ENCODE peak calls at places on chromosomes 3 and 15, in seven cellular contexts. U is body of pancreas, A is vagina, M is transverse colon, H is heart left ventricle, V is lower leg skin, J is ovary. S is an unnamed sample.
A peak's percentile ranks its signal among the peaks of the same experiment; 100 is the strongest.

GRCh38 chr15:40664909-40665308 is 30.1 kb upstream of the RAD51 start:
- DNase-seq in J (no peak), A (no peak), H (no peak), M (no peak), V (no peak), U (no peak), S (no peak)

GRCh38 chr3:40086890-40087884 is 222.3 kb upstream of the EIF1B start:
- DNase-seq in J (no peak), U (peak; percentile 60), A (no peak), H (no peak), M (peak; percentile 29), V (no peak), S (no peak)

GRCh38 chr3:99409961-99410360 is 228.4 kb upstream of the COL8A1 start:
- DNase-seq in J (no peak), H (no peak), M (no peak), V (no peak), U (no peak), A (no peak), S (no peak)

GRCh38 chr3:35931867-35932266 is 292.5 kb downstream of the ARPP21 start:
- DNase-seq in M (no peak), V (no peak), A (no peak), H (no peak), U (no peak), J (no peak), S (no peak)

GRCh38 chr15:31005660-31006059 is 14.2 kb upstream of the MTMR10 start:
- DNase-seq in V (no peak), J (no peak), H (no peak), A (no peak), M (no peak), U (no peak), S (no peak)

GRCh38 chr3:189712906-189713483 is 81.8 kb downstream of the TP63 start:
- DNase-seq in V (no peak), J (no peak), H (no peak), M (no peak), A (no peak), U (no peak), S (no peak)

GRCh38 chr3:96331341-96331740 is 483.1 kb upstream of the EPHA6 start:
- DNase-seq in M (no peak), J (no peak), A (no peak), H (no peak), U (no peak), V (no peak), S (no peak)

GRCh38 chr3:191330309-191330712 is at the start of gene UTS2B:
- DNase-seq in J (no peak), M (no peak), A (no peak), H (no peak), V (no peak), U (peak; percentile 8), S (no peak)

GRCh38 chr15:25613113-25613512 is 174.3 kb upstream of the UBE3A start:
- DNase-seq in A (no peak), V (no peak), U (no peak), J (no peak), M (no peak), H (no peak), S (no peak)

GRCh38 chr3:127639173-127640030 is 10.4 kb downstream of the PODXL2 start:
- DNase-seq in J (no peak), A (no peak), M (no peak), V (peak; percentile 74), H (no peak), U (no peak), S (no peak)

GRCh38 chr3:78823859-78824258 is 943.9 kb downstream of the ROBO1 start:
- DNase-seq in M (no peak), V (no peak), U (no peak), H (no peak), A (no peak), J (no peak), S (no peak)

GRCh38 chr15:50225057-50225456 is 40.5 kb downstream of the HDC start:
- DNase-seq in A (no peak), U (no peak), H (no peak), J (no peak), V (no peak), M (no peak), S (no peak)
- TF ChIP-seq POLR2A in A (no peak), U (no peak), H (no peak), J (no peak), V (no peak), M (no peak), S (no peak)

GRCh38 chr15:89813381-89814111 is 1.1 kb downstream of the ANPEP start:
- DNase-seq in V (no peak), A (no peak), H (no peak), U (no peak), M (no peak), J (no peak), S (no peak)

GRCh38 chr15:89812847-89813320 is 1.8 kb downstream of the ANPEP start:
- DNase-seq in J (no peak), U (no peak), V (no peak), A (no peak), H (no peak), M (no peak), S (no peak)

GRCh38 chr15:89814112-89814742 is 425 bp downstream of the ANPEP start:
- DNase-seq in H (no peak), U (no peak), J (no peak), A (no peak), V (no peak), M (no peak), S (peak; percentile 48)

GRCh38 chr15:89810837-89811236 is 3.8 kb downstream of the ANPEP start:
- DNase-seq in A (no peak), V (no peak), U (no peak), H (no peak), M (no peak), J (no peak), S (no peak)

DNA sequence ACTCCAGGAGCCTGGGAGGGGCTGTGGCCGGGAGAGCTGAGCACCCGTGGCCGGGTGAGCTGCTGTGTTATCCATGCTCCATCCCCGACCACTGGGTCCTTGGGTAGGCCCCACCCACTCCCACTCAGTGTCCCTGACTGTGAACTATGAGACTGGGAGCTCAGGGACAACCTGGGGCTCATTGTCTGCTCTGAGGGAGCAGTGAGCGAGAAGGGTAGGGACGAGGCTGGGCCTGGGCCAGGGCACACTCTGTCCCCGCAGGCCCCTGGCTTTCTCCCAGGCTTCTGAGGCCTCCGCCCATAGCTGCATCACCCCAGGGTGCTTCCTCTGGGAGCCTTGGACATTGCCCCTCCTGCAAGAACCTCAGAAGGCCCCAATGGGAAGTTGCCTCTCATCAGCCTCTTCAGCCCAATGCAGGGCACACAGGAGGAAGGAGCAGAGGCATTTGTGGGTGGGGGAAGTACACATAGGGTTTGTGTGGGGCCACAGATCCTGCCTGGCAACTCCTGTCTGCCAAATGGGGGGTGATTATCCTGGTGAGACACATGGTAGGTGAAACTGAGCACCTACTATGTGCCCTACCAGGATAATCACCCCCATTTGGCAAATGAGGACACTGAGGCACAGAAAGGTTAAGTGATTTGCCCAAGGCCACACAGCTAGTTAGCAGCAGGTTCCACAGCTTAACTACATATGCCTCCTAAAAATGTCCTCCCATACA is 2.4 kb downstream of the ANPEP start:
- DNase-seq in A (no peak), M (peak; percentile 88), V (peak; percentile 95), J (no peak), U (peak; percentile 85), H (peak; percentile 55), S (no peak)
- TF ChIP-seq POLR2A in A (no peak), M (peak; percentile 43), V (no peak), J (no peak), U (no peak), H (no peak), S (no peak)

GRCh38 chr15:79969175-79969574 is 1.8 kb downstream of the BCL2A1 start:
- DNase-seq in U (no peak), J (no peak), M (no peak), H (no peak), V (no peak), A (no peak), S (no peak)

GRCh38 chr15:79972861-79973260 is 1.9 kb upstream of the BCL2A1 start:
- DNase-seq in V (no peak), A (no peak), J (no peak), H (no peak), M (no peak), U (no peak), S (no peak)

GRCh38 chr15:79967331-79968182 is 3.4 kb downstream of the BCL2A1 start:
- DNase-seq in V (no peak), H (no peak), M (no peak), U (no peak), J (no peak), A (no peak), S (no peak)

GRCh38 chr15:79973445-79974180 is 2.6 kb upstream of the BCL2A1 start:
- DNase-seq in H (no peak), M (no peak), V (peak; percentile 34), J (no peak), A (no peak), U (no peak), S (no peak)

GRCh38 chr15:79970921-79971434 is at the start of gene BCL2A1:
- DNase-seq in A (no peak), H (no peak), J (no peak), V (no peak), U (peak; percentile 47), M (peak; percentile 17), S (no peak)
- TF ChIP-seq POLR2A in A (no peak), H (no peak), J (no peak), V (no peak), U (no peak), M (peak; percentile 40), S (peak; percentile 87)

GRCh38 chr3:171776839-171777607 is 33.3 kb downstream of the PLD1 start:
- DNase-seq in A (no peak), H (no peak), V (no peak), U (no peak), M (no peak), J (no peak), S (no peak)
- TF ChIP-seq POLR2A in A (no peak), H (no peak), V (no peak), U (no peak), M (no peak), J (no peak), S (no peak)

GRCh38 chr15:96351801-96352593 is 21.5 kb downstream of the NR2F2 start:
- DNase-seq in H (peak; percentile 44), V (no peak), J (peak; percentile 76), A (no peak), M (no peak), U (no peak), S (peak; percentile 81)

GRCh38 chr15:96353931-96354730 is 23.6 kb downstream of the NR2F2 start:
- DNase-seq in V (peak; percentile 89), U (no peak), M (no peak), J (peak; percentile 79), H (peak; percentile 78), A (no peak), S (no peak)

GRCh38 chr15:96352594-96353377 is 22.3 kb downstream of the NR2F2 start:
- DNase-seq in J (no peak), M (no peak), H (no peak), A (no peak), U (no peak), V (no peak), S (no peak)

GRCh38 chr15:96354731-96355560 is 24.4 kb downstream of the NR2F2 start:
- DNase-seq in H (no peak), J (no peak), V (no peak), A (no peak), U (no peak), M (no peak), S (no peak)

DNA sequence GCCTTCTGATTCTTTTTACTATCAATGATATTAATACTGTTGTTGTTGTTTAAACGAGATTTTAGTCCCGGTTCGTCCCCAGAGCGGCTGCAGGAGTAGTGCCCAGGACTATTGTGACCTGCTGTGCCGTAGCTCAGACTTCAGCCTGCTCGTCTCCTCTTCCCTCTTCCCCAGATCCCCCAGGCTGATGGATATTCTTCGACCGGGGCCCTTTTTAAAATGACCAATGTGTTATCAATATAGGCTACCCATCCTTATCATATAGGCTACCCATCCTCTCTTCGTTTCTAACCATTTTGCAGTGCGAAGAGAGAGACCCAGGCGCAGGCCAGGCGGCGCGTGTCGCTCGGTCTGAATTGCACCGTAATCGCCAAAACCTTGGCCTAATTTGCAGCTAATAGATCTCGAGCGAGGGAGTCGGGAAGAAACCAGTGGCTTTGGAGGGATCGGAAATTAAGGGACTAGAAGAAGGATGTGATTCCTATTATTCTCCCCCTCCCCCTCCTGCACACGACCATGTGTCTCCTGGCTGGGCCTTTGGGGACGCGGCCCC is 23.0 kb downstream of the NR2F2 start:
- DNase-seq in A (no peak), H (no peak), V (no peak), J (no peak), M (no peak), U (no peak), S (peak; percentile 75)
- TF ChIP-seq POLR2A in A (no peak), H (no peak), V (no peak), J (no peak), M (no peak), U (no peak), S (no peak)